ENCODE peak calls at places on chromosome 9, in eight cellular contexts. One of them, this sample, is unnamed.

GRCh38 chr9:36290996-36291395 is 32.7 kb upstream of the GNE start:
- DNase-seq in kidney epithelial cell: no peak
- DNase-seq in stomach: no peak
- DNase-seq in AG04449: no peak
- DNase-seq in A549: no peak
- DNase-seq in neural progenitor cell: no peak
- DNase-seq in GM23338: no peak
- DNase-seq in ovary: no peak
- DNase-seq in this sample: no peak

GRCh38 chr9:118734696-118735095 is 634.5 kb downstream of the BRINP1 start:
- DNase-seq in kidney epithelial cell: no peak
- DNase-seq in stomach: no peak
- DNase-seq in AG04449: no peak
- DNase-seq in A549: no peak
- DNase-seq in neural progenitor cell: no peak
- DNase-seq in GM23338: no peak
- DNase-seq in ovary: no peak
- DNase-seq in this sample: no peak

GRCh38 chr9:20297646-20298084 is 324.6 kb downstream of the MLLT3 start:
- DNase-seq in kidney epithelial cell: no peak
- DNase-seq in stomach: no peak
- DNase-seq in AG04449: peak
- DNase-seq in A549: peak
- DNase-seq in neural progenitor cell: no peak
- DNase-seq in GM23338: no peak
- DNase-seq in ovary: no peak
- DNase-seq in this sample: no peak

GRCh38 chr9:134326754-134327526 is 685 bp downstream of the RXRA start:
- DNase-seq in kidney epithelial cell: no peak
- DNase-seq in stomach: no peak
- DNase-seq in AG04449: no peak
- DNase-seq in A549: peak
- DNase-seq in neural progenitor cell: peak
- DNase-seq in GM23338: peak
- DNase-seq in ovary: no peak
- DNase-seq in this sample: no peak

GRCh38 chr9:18666987-18667772 is 193.2 kb downstream of the ADAMTSL1 start:
- DNase-seq in kidney epithelial cell: no peak
- DNase-seq in stomach: no peak
- DNase-seq in AG04449: no peak
- DNase-seq in A549: no peak
- DNase-seq in neural progenitor cell: no peak
- DNase-seq in GM23338: no peak
- DNase-seq in ovary: no peak
- DNase-seq in this sample: no peak

GRCh38 chr9:79028101-79028500 is 543.7 kb upstream of the TLE4 start:
- DNase-seq in kidney epithelial cell: peak
- DNase-seq in stomach: no peak
- DNase-seq in AG04449: no peak
- DNase-seq in A549: peak
- DNase-seq in neural progenitor cell: no peak
- DNase-seq in GM23338: no peak
- DNase-seq in ovary: no peak
- DNase-seq in this sample: no peak

GRCh38 chr9:134600836-134601638 is 40.6 kb upstream of the COL5A1 start:
- DNase-seq in kidney epithelial cell: no peak
- DNase-seq in stomach: no peak
- DNase-seq in AG04449: no peak
- DNase-seq in A549: no peak
- DNase-seq in neural progenitor cell: no peak
- DNase-seq in GM23338: no peak
- DNase-seq in ovary: no peak
- DNase-seq in this sample: no peak

GRCh38 chr9:127746959-127747569 is 12.0 kb upstream of the TOR2A start:
- DNase-seq in kidney epithelial cell: no peak
- DNase-seq in stomach: no peak
- DNase-seq in AG04449: no peak
- DNase-seq in A549: no peak
- DNase-seq in neural progenitor cell: no peak
- DNase-seq in GM23338: no peak
- DNase-seq in ovary: no peak
- DNase-seq in this sample: no peak

GRCh38 chr9:16752615-16753014 is 117.9 kb downstream of the BNC2 start:
- DNase-seq in kidney epithelial cell: no peak
- DNase-seq in stomach: no peak
- DNase-seq in AG04449: no peak
- DNase-seq in A549: no peak
- DNase-seq in neural progenitor cell: no peak
- DNase-seq in GM23338: no peak
- DNase-seq in ovary: no peak
- DNase-seq in this sample: no peak

GRCh38 chr9:99389087-99390033 is 167.3 kb downstream of the SEC61B start:
- DNase-seq in kidney epithelial cell: no peak
- DNase-seq in stomach: no peak
- DNase-seq in AG04449: no peak
- DNase-seq in A549: no peak
- DNase-seq in neural progenitor cell: no peak
- DNase-seq in GM23338: no peak
- DNase-seq in ovary: no peak
- DNase-seq in this sample: no peak

GRCh38 chr9:39588056-39588814 is 232.8 kb downstream of the SPATA31A1 start:
- DNase-seq in kidney epithelial cell: no peak
- DNase-seq in stomach: no peak
- DNase-seq in AG04449: no peak
- DNase-seq in A549: peak
- DNase-seq in neural progenitor cell: no peak
- DNase-seq in GM23338: no peak
- DNase-seq in ovary: no peak
- DNase-seq in this sample: no peak

GRCh38 chr9:123929177-123929869 is 603 bp downstream of the DENND1A start:
- DNase-seq in kidney epithelial cell: no peak
- DNase-seq in stomach: no peak
- DNase-seq in AG04449: no peak
- DNase-seq in A549: no peak
- DNase-seq in neural progenitor cell: peak
- DNase-seq in GM23338: peak
- DNase-seq in ovary: peak
- DNase-seq in this sample: no peak

GRCh38 chr9:6428940-6429889 is 16.2 kb downstream of the UHRF2 start:
- DNase-seq in kidney epithelial cell: no peak
- DNase-seq in stomach: no peak
- DNase-seq in AG04449: no peak
- DNase-seq in A549: no peak
- DNase-seq in neural progenitor cell: no peak
- DNase-seq in GM23338: no peak
- DNase-seq in ovary: no peak
- DNase-seq in this sample: no peak

GRCh38 chr9:81634915-81635516 is 54.3 kb downstream of the TLE1 start:
- DNase-seq in kidney epithelial cell: no peak
- DNase-seq in stomach: no peak
- DNase-seq in AG04449: no peak
- DNase-seq in A549: peak
- DNase-seq in neural progenitor cell: no peak
- DNase-seq in GM23338: no peak
- DNase-seq in ovary: no peak
- DNase-seq in this sample: no peak

GRCh38 chr9:81637276-81637675 is 52.1 kb downstream of the TLE1 start:
- DNase-seq in kidney epithelial cell: no peak
- DNase-seq in stomach: no peak
- DNase-seq in AG04449: no peak
- DNase-seq in A549: no peak
- DNase-seq in neural progenitor cell: no peak
- DNase-seq in GM23338: no peak
- DNase-seq in ovary: no peak
- DNase-seq in this sample: no peak

GRCh38 chr9:81634437-81634836 is 54.9 kb downstream of the TLE1 start:
- DNase-seq in kidney epithelial cell: no peak
- DNase-seq in stomach: no peak
- DNase-seq in AG04449: no peak
- DNase-seq in A549: peak
- DNase-seq in neural progenitor cell: no peak
- DNase-seq in GM23338: no peak
- DNase-seq in ovary: no peak
- DNase-seq in this sample: no peak

GRCh38 chr9:81636280-81636653 is 53.1 kb downstream of the TLE1 start:
- DNase-seq in kidney epithelial cell: no peak
- DNase-seq in stomach: no peak
- DNase-seq in AG04449: no peak
- DNase-seq in A549: no peak
- DNase-seq in neural progenitor cell: no peak
- DNase-seq in GM23338: no peak
- DNase-seq in ovary: no peak
- DNase-seq in this sample: no peak

GRCh38 chr9:81635526-81636279 is 53.6 kb downstream of the TLE1 start:
- DNase-seq in kidney epithelial cell: no peak
- DNase-seq in stomach: no peak
- DNase-seq in AG04449: no peak
- DNase-seq in A549: no peak
- DNase-seq in neural progenitor cell: no peak
- DNase-seq in GM23338: no peak
- DNase-seq in ovary: no peak
- DNase-seq in this sample: no peak
- TF ChIP-seq CTCF in kidney epithelial cell: no peak
- TF ChIP-seq CTCF in stomach: no peak
- TF ChIP-seq CTCF in AG04449: no peak
- TF ChIP-seq CTCF in A549: no peak
- TF ChIP-seq CTCF in neural progenitor cell: no peak
- TF ChIP-seq CTCF in GM23338: no peak
- TF ChIP-seq CTCF in ovary: no peak
- TF ChIP-seq CTCF in this sample: no peak

DNA sequence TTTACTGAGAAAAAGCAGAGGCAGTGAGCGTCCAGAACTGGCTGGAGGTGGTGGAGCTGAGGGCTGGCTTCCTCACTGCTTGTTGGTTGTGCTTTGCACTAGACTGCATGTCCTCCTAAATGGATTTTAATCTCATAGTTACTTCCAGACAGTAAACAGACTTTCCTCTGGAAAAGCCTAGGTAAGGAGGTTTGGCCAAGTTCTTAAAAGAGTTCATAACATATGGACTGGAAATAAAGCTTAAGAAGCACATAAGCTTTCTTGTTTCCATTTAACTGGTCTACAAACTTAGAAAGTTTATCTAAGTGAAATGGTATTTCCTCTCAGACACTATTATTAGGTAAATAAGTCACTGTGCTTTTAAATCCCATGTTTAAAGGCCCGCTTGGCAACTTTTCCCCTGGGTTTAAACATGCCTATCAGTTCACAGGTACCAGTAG is 2.0 kb downstream of the ASPN start:
- DNase-seq in kidney epithelial cell: no peak
- DNase-seq in stomach: no peak
- DNase-seq in AG04449: no peak
- DNase-seq in A549: no peak
- DNase-seq in neural progenitor cell: no peak
- DNase-seq in GM23338: no peak
- DNase-seq in ovary: no peak
- DNase-seq in this sample: no peak
- H3K4me3 ChIP-seq in kidney epithelial cell: no peak
- H3K4me3 ChIP-seq in stomach: no peak
- H3K4me3 ChIP-seq in AG04449: no peak
- H3K4me3 ChIP-seq in A549: no peak
- H3K4me3 ChIP-seq in neural progenitor cell: no peak
- H3K4me3 ChIP-seq in GM23338: peak
- H3K4me3 ChIP-seq in ovary: peak
- H3K4me3 ChIP-seq in this sample: no peak

DNA sequence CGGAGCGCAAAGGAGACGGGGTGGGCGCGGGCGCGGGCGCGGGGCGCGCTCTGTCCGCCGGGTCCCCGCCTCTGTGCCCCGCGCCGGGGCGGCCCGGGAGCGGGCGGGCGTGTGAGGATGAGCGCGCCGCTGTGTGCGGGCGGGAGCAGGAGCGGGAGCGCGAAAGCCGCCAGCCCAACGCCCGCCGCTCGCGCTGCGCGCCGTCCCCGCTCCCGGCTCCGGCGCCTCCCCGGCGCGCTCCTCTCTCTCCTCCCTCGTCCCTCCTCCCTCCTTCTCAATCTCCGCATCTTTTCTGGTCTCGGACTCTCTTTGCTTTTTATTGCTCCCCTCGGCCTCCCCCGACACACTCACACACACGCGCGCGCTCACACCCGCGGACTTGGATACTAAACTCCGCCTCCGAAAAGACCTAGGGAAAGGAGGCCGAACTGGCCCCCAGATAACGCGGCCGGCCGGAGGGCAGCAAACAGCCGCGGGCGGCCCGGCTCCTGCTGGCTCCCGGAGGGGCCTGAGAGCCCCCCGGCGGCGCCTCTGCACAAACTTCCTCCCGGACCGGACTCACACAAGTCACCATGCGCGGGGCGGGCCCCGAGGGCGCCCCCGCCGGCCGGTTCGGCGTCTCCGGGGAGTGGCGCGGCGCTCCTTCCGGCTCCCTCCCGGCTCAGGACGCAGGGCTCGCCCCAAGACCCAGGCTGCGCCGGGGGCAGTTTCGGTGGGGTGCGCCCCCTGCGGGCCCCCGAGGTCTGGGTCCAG is at the start of gene FIBCD1:
- DNase-seq in kidney epithelial cell: no peak
- DNase-seq in stomach: no peak
- DNase-seq in AG04449: no peak
- DNase-seq in A549: peak
- DNase-seq in neural progenitor cell: peak
- DNase-seq in GM23338: peak
- DNase-seq in ovary: no peak
- DNase-seq in this sample: no peak
- TF ChIP-seq CTCF in kidney epithelial cell: no peak
- TF ChIP-seq CTCF in stomach: no peak
- TF ChIP-seq CTCF in AG04449: peak
- TF ChIP-seq CTCF in A549: peak
- TF ChIP-seq CTCF in neural progenitor cell: peak
- TF ChIP-seq CTCF in GM23338: no peak
- TF ChIP-seq CTCF in ovary: no peak
- TF ChIP-seq CTCF in this sample: peak

DNA sequence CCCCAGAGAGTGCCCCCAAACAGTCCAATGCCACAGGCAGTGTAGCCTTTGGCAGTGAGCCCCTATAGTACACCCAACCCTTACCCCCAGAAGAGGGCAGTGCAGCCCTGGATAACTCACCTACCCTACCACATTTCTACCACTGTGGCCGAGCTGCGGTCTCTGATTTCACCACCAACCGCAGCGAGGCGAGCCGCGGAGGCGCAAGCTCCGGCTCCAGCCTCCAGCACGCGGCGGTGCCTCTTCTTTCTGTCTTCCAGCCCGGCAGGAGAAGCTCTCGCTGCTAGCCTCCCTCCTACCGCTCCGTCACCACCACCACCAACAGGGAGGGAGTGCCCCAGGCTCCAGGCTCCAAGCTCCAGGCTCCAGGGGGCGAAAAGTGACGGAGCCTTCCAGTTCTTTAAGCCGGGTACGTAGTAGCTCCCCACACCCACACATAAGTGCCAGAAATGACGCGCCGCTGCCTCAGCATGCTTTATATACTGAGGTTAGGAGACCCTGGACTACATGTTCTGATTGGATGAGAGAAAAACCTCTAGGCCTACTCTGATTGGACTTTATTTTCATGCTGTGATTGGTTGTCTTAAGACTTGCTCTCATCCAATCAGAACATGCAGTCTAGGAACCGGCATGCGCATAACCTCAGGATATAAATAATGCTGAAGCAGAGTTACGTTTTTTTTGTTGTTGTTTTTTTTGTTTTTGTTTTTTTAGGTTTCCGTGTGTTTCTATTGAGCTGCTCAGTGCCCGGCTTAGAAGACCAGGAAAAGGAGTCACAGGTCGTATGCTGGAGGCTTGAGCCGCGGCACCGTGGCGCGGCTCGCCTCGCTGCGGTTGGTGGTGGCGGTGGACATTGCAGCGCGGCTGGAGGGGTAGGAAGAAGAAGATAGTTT is at the start of gene PCAT7:
- DNase-seq in kidney epithelial cell: no peak
- DNase-seq in stomach: peak
- DNase-seq in AG04449: no peak
- DNase-seq in A549: peak
- DNase-seq in neural progenitor cell: peak
- DNase-seq in GM23338: peak
- DNase-seq in ovary: no peak
- DNase-seq in this sample: peak
- H3K4me3 ChIP-seq in kidney epithelial cell: no peak
- H3K4me3 ChIP-seq in stomach: peak
- H3K4me3 ChIP-seq in AG04449: no peak
- H3K4me3 ChIP-seq in A549: peak
- H3K4me3 ChIP-seq in neural progenitor cell: peak
- H3K4me3 ChIP-seq in GM23338: peak
- H3K4me3 ChIP-seq in ovary: peak
- H3K4me3 ChIP-seq in this sample: peak

This sample was measured in epithelial cell of proximal tubule.